ENCODE peak calls at places on chromosomes 12 and 14, in five cellular contexts. One of them, this sample, is unnamed.

GRCh38 chr12:46209165-46209564 is 59.7 kb downstream of the SLC38A1 start:
- DNase-seq in K562: no peak
- DNase-seq in GM12878: no peak
- DNase-seq in HCT116: no peak
- DNase-seq in HepG2: no peak
- DNase-seq in this sample: no peak

GRCh38 chr12:122852336-122853275 is 17.3 kb downstream of the HIP1R start:
- DNase-seq in K562: no peak
- DNase-seq in GM12878: no peak
- DNase-seq in HCT116: no peak
- DNase-seq in HepG2: no peak
- DNase-seq in this sample: no peak

GRCh38 chr14:94423465-94424056 is 29.0 kb downstream of the SERPINA11 start:
- DNase-seq in K562: peak; percentile 18
- DNase-seq in GM12878: peak; percentile 24
- DNase-seq in HCT116: peak; percentile 75
- DNase-seq in HepG2: peak; percentile 80
- DNase-seq in this sample: peak; percentile 88

GRCh38 chr12:29427964-29428363 is 47.0 kb upstream of the ERGIC2 start:
- DNase-seq in K562: peak; percentile 25
- DNase-seq in GM12878: peak; percentile 37
- DNase-seq in HCT116: peak; percentile 36
- DNase-seq in HepG2: peak; percentile 10
- DNase-seq in this sample: no peak

GRCh38 chr12:105107176-105107496 is 395 bp upstream of the WASHC4 start:
- DNase-seq in K562: peak; percentile 49
- DNase-seq in GM12878: no peak
- DNase-seq in HCT116: peak; percentile 26
- DNase-seq in HepG2: no peak
- DNase-seq in this sample: no peak

GRCh38 chr12:42924482-42924881 is 334.9 kb upstream of the PRICKLE1 start:
- DNase-seq in K562: no peak
- DNase-seq in GM12878: no peak
- DNase-seq in HCT116: no peak
- DNase-seq in HepG2: no peak
- DNase-seq in this sample: no peak

GRCh38 chr14:103563089-103563620 is 395 bp downstream of the COA8 start:
- DNase-seq in K562: peak; percentile 73
- DNase-seq in GM12878: no peak
- DNase-seq in HCT116: peak; percentile 42
- DNase-seq in HepG2: peak; percentile 57
- DNase-seq in this sample: no peak

GRCh38 chr14:76769636-76770292 is 8.5 kb downstream of the VASH1 start:
- DNase-seq in K562: no peak
- DNase-seq in GM12878: no peak
- DNase-seq in HCT116: no peak
- DNase-seq in HepG2: no peak
- DNase-seq in this sample: peak; percentile 40

GRCh38 chr12:80937391-80938238 is at the start of gene LIN7A:
- DNase-seq in K562: no peak
- DNase-seq in GM12878: no peak
- DNase-seq in HCT116: no peak
- DNase-seq in HepG2: peak; percentile 18
- DNase-seq in this sample: no peak

GRCh38 chr14:101836131-101836530 is 74.6 kb downstream of the PPP2R5C start:
- DNase-seq in K562: no peak
- DNase-seq in GM12878: no peak
- DNase-seq in HCT116: no peak
- DNase-seq in HepG2: no peak
- DNase-seq in this sample: no peak

GRCh38 chr14:32077081-32078029 is at the start of gene ARHGAP5:
- DNase-seq in K562: no peak
- DNase-seq in GM12878: no peak
- DNase-seq in HCT116: no peak
- DNase-seq in HepG2: peak; percentile 58
- DNase-seq in this sample: no peak

GRCh38 chr12:130367003-130367402 is 29.3 kb downstream of the PIWIL1 start:
- DNase-seq in K562: no peak
- DNase-seq in GM12878: no peak
- DNase-seq in HCT116: no peak
- DNase-seq in HepG2: no peak
- DNase-seq in this sample: no peak

GRCh38 chr14:87149583-87150354 is 843.2 kb downstream of the GALC start:
- DNase-seq in K562: no peak
- DNase-seq in GM12878: no peak
- DNase-seq in HCT116: no peak
- DNase-seq in HepG2: no peak
- DNase-seq in this sample: no peak

GRCh38 chr12:2215709-2216560 is 163.1 kb downstream of the CACNA1C start:
- DNase-seq in K562: no peak
- DNase-seq in GM12878: no peak
- DNase-seq in HCT116: no peak
- DNase-seq in HepG2: no peak
- DNase-seq in this sample: no peak

GRCh38 chr12:4041191-4041885 is 168.1 kb upstream of the PARP11 start:
- DNase-seq in K562: no peak
- DNase-seq in GM12878: no peak
- DNase-seq in HCT116: no peak
- DNase-seq in HepG2: no peak
- DNase-seq in this sample: no peak

GRCh38 chr12:53735556-53735955 is 8.3 kb upstream of the CALCOCO1 start:
- DNase-seq in K562: no peak
- DNase-seq in GM12878: no peak
- DNase-seq in HCT116: no peak
- DNase-seq in HepG2: no peak
- DNase-seq in this sample: no peak

GRCh38 chr14:93965287-93965821 is 11.0 kb downstream of the ASB2 start:
- DNase-seq in K562: no peak
- DNase-seq in GM12878: no peak
- DNase-seq in HCT116: no peak
- DNase-seq in HepG2: peak; percentile 38
- DNase-seq in this sample: no peak

GRCh38 chr14:101223561-101224162 is 320.1 kb upstream of the RTL1 start:
- DNase-seq in K562: no peak
- DNase-seq in GM12878: no peak
- DNase-seq in HCT116: no peak
- DNase-seq in HepG2: no peak
- DNase-seq in this sample: no peak

GRCh38 chr12:62783881-62784280 is 151.1 kb downstream of the PPM1H start:
- DNase-seq in K562: no peak
- DNase-seq in GM12878: no peak
- DNase-seq in HCT116: no peak
- DNase-seq in HepG2: no peak
- DNase-seq in this sample: no peak

GRCh38 chr14:73261075-73261474 is 23.8 kb downstream of the PAPLN start:
- DNase-seq in K562: no peak
- DNase-seq in GM12878: no peak
- DNase-seq in HCT116: no peak
- DNase-seq in HepG2: no peak
- DNase-seq in this sample: no peak

GRCh38 chr12:63838411-63838810 is 6.1 kb upstream of the SRGAP1 start:
- DNase-seq in K562: no peak
- DNase-seq in GM12878: no peak
- DNase-seq in HCT116: no peak
- DNase-seq in HepG2: no peak
- DNase-seq in this sample: no peak

GRCh38 chr12:105279460-105280056 is 43.6 kb upstream of the APPL2 start:
- DNase-seq in K562: peak; percentile 25
- DNase-seq in GM12878: no peak
- DNase-seq in HCT116: peak; percentile 26
- DNase-seq in HepG2: peak; percentile 22
- DNase-seq in this sample: no peak

GRCh38 chr14:21309956-21310355 is 30.1 kb downstream of the RPGRIP1 start:
- DNase-seq in K562: no peak
- DNase-seq in GM12878: no peak
- DNase-seq in HCT116: no peak
- DNase-seq in HepG2: no peak
- DNase-seq in this sample: no peak

GRCh38 chr12:112682586-112682985 is 109.0 kb upstream of the RPH3A start:
- DNase-seq in K562: no peak
- DNase-seq in GM12878: no peak
- DNase-seq in HCT116: no peak
- DNase-seq in HepG2: no peak
- DNase-seq in this sample: no peak

GRCh38 chr14:84657866-84658385 is 872.0 kb upstream of the FLRT2 start:
- DNase-seq in K562: no peak
- DNase-seq in GM12878: no peak
- DNase-seq in HCT116: no peak
- DNase-seq in HepG2: no peak
- DNase-seq in this sample: no peak

GRCh38 chr12:57803317-57803893 is 15.1 kb downstream of the AVIL start:
- DNase-seq in K562: peak; percentile 63
- DNase-seq in GM12878: no peak
- DNase-seq in HCT116: peak; percentile 23
- DNase-seq in HepG2: peak; percentile 23
- DNase-seq in this sample: peak; percentile 31

GRCh38 chr14:68312884-68313725 is 479.8 kb downstream of the ZFP36L1 start:
- DNase-seq in K562: no peak
- DNase-seq in GM12878: peak; percentile 99
- DNase-seq in HCT116: no peak
- DNase-seq in HepG2: no peak
- DNase-seq in this sample: no peak

GRCh38 chr14:35944847-35945246 is 118.7 kb downstream of the BRMS1L start:
- DNase-seq in K562: peak; percentile 5
- DNase-seq in GM12878: no peak
- DNase-seq in HCT116: peak; percentile 64
- DNase-seq in HepG2: peak; percentile 57
- DNase-seq in this sample: peak; percentile 67

DNA sequence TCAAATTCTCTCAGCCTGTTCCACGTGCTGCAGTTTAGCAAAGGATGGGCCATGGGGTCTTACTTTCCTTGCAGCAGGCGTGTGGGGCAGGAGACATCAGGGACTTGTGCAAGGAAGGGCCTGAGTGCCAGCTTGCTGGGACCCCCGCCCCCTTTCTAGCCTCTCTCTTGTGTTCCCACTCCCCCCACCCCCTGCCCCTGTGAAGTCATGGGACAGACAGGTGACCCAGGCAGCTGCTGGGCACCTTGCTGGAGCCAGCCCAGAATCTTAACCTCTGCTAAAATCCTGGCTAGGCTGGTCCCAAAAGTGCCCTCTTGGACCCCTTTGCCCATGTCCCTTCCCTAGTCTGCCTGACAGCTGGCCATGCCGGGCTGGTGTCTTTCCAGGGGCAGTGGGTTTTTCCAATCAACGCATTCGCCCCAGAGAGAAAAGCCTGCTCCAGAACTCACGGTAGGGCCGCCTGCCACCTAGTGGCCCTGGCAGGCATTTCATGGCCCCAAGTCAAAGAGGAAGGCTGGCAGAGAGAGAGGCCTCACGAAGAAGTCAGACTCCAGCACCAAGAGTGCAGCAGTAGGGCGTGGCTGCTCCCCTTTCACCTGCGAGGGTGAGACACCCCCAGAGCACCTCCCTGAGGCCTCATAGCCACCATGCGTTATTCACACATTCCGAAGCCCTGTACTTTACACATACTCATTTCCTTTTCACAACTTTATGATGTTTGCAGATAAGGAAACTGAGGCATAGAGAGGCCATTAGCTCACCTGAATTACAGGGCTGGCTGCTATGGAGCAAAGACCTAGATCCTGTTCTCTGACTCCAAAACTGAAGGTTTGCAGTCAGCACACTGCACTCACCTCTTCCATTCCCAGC is 67.4 kb downstream of the LGMN start:
- DNase-seq in K562: peak; percentile 62
- DNase-seq in GM12878: no peak
- DNase-seq in HCT116: peak; percentile 26
- DNase-seq in HepG2: peak; percentile 40
- DNase-seq in this sample: peak; percentile 50
- TF ChIP-seq POLR2A in K562: no peak
- TF ChIP-seq POLR2A in GM12878: no peak
- TF ChIP-seq POLR2A in HCT116: no peak
- TF ChIP-seq POLR2A in HepG2: no peak
- TF ChIP-seq POLR2A in this sample: no peak

DNA sequence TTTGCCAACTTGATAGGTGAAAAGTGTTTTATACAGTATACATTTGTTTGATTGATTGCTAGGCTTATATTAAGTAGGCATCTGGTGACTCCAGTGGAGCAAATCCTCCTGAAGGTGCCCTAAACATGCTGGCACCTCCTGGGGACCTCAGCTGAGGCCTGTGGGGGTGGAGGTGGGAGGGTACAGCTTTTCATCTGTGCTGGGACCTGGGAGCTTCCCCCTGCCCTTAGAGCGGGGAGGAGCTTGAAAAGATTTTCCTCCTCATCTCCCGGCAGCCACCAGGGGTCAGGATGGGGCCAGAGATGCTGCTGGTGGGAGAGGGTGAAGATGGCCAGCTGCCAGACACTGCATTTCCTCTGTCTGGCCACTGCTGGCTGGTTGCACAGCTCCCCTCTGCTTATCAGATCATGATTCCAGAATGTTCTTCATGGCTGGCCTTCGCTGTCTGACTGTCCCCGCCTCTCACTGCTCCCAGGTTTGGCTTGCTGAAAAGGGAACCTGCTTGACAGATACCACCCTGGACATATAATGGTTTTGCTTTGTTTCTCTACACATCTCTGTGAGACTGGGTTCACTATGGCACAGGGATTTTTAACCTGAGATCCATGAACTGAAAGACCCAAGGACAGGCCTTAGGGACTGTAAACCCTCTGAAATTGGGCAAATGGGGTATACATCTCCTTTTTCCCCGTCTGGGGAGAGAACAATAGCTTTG is 10.5 kb upstream of the JPH4 start:
- DNase-seq in K562: peak; percentile 92
- DNase-seq in GM12878: peak; percentile 56
- DNase-seq in HCT116: peak; percentile 81
- DNase-seq in HepG2: peak; percentile 98
- DNase-seq in this sample: no peak
- TF ChIP-seq ATF3 in K562: no peak
- TF ChIP-seq ATF3 in GM12878: no peak
- TF ChIP-seq ATF3 in HCT116: no peak
- TF ChIP-seq ATF3 in HepG2: peak; percentile 41
- TF ChIP-seq ATF3 in this sample: no peak

GRCh38 chr12:132407525-132407924 is 78.1 kb upstream of the GALNT9 start:
- DNase-seq in K562: peak; percentile 51
- DNase-seq in GM12878: no peak
- DNase-seq in HCT116: no peak
- DNase-seq in HepG2: no peak
- DNase-seq in this sample: no peak

GRCh38 chr12:132408626-132409494 is 79.5 kb upstream of the GALNT9 start:
- DNase-seq in K562: no peak
- DNase-seq in GM12878: no peak
- DNase-seq in HCT116: no peak
- DNase-seq in HepG2: no peak
- DNase-seq in this sample: no peak

GRCh38 chr12:132406498-132407461 is 77.4 kb upstream of the GALNT9 start:
- DNase-seq in K562: no peak
- DNase-seq in GM12878: no peak
- DNase-seq in HCT116: no peak
- DNase-seq in HepG2: no peak
- DNase-seq in this sample: no peak

GRCh38 chr12:132409495-132410295 is 80.3 kb upstream of the FBRSL1 start:
- DNase-seq in K562: no peak
- DNase-seq in GM12878: no peak
- DNase-seq in HCT116: no peak
- DNase-seq in HepG2: no peak
- DNase-seq in this sample: no peak

GRCh38 chr12:132408001-132408400 is 78.6 kb upstream of the GALNT9 start:
- DNase-seq in K562: no peak
- DNase-seq in GM12878: no peak
- DNase-seq in HCT116: no peak
- DNase-seq in HepG2: no peak
- DNase-seq in this sample: no peak
- TF ChIP-seq SIN3A in K562: no peak
- TF ChIP-seq SIN3A in GM12878: no peak
- TF ChIP-seq SIN3A in HCT116: no peak
- TF ChIP-seq SIN3A in HepG2: no peak
- TF ChIP-seq SIN3A in this sample: no peak

GRCh38 chr12:124294686-124295315 is at the start of gene RFLNA:
- DNase-seq in K562: no peak
- DNase-seq in GM12878: no peak
- DNase-seq in HCT116: no peak
- DNase-seq in HepG2: no peak
- DNase-seq in this sample: peak; percentile 76
- TF ChIP-seq POLR2A in K562: no peak
- TF ChIP-seq POLR2A in GM12878: no peak
- TF ChIP-seq POLR2A in HCT116: no peak
- TF ChIP-seq POLR2A in HepG2: no peak
- TF ChIP-seq POLR2A in this sample: no peak

This sample was measured in H1.